ENCODE peak calls at places on chromosomes 2 and 18, in eight cellular contexts. I, W, P, R, X, O, Q and B are unnamed samples.

GRCh38 chr18:70195852-70196434 is 9.5 kb downstream of the RTTN start:
- DNase-seq in I (no peak), P (no peak), W (no peak), R (peak), O (peak), X (peak), Q (peak), B (peak)

GRCh38 chr18:27202771-27203170 is 17.7 kb upstream of the CHST9 start:
- DNase-seq in X (no peak), P (no peak), Q (no peak), W (no peak), I (no peak), O (no peak), R (no peak), B (no peak)

GRCh38 chr18:76428396-76429261 is 66.4 kb downstream of the ZNF516 start:
- DNase-seq in O (no peak), R (no peak), Q (no peak), X (no peak), W (no peak), P (peak), I (no peak), B (no peak)

GRCh38 chr2:3470166-3470651 is 49.1 kb downstream of the ADI1 start:
- DNase-seq in X (peak), I (no peak), Q (no peak), R (no peak), W (peak), P (peak), O (peak), B (no peak)

GRCh38 chr2:171792157-171792556 is 101.9 kb downstream of the SLC25A12 start:
- DNase-seq in X (no peak), Q (no peak), I (no peak), O (no peak), R (no peak), P (no peak), W (no peak), B (no peak)

GRCh38 chr2:232228332-232228731 is 150.2 kb upstream of the ALPP start:
- DNase-seq in Q (no peak), W (no peak), O (no peak), P (no peak), X (no peak), I (no peak), R (no peak), B (no peak)

GRCh38 chr18:2222270-2223185 is 348.8 kb downstream of the METTL4 start:
- DNase-seq in W (no peak), R (no peak), O (no peak), P (no peak), I (no peak), X (peak), Q (no peak), B (no peak)

GRCh38 chr18:79705272-79705671 is 25.7 kb downstream of the CTDP1 start:
- DNase-seq in O (no peak), Q (no peak), R (no peak), W (no peak), I (no peak), X (no peak), P (no peak), B (no peak)

GRCh38 chr2:144931976-144932375 is 412.1 kb upstream of the ZEB2 start:
- DNase-seq in R (no peak), O (no peak), X (no peak), P (no peak), Q (no peak), W (no peak), I (no peak), B (no peak)

GRCh38 chr18:31513189-31513907 is 15.4 kb downstream of the DSG2 start:
- DNase-seq in I (no peak), O (peak), X (peak), Q (no peak), R (no peak), P (no peak), W (no peak), B (no peak)

GRCh38 chr2:140895378-140895777 is 1235.4 kb downstream of the LRP1B start:
- DNase-seq in O (no peak), Q (no peak), X (no peak), I (no peak), W (no peak), P (no peak), R (no peak), B (peak)

GRCh38 chr2:72425996-72426395 is 278.3 kb upstream of the CYP26B1 start:
- DNase-seq in X (no peak), O (no peak), Q (no peak), W (no peak), R (no peak), I (no peak), P (no peak), B (no peak)

GRCh38 chr18:56294484-56295183 is 343.8 kb downstream of the TXNL1 start:
- DNase-seq in X (no peak), O (no peak), R (no peak), I (no peak), W (no peak), Q (no peak), P (no peak), B (no peak)

GRCh38 chr2:163008642-163009041 is 170.1 kb upstream of the KCNH7 start:
- DNase-seq in O (no peak), W (no peak), X (no peak), I (no peak), Q (no peak), P (no peak), R (no peak), B (no peak)

GRCh38 chr2:155010925-155011324 is 312.4 kb downstream of the KCNJ3 start:
- DNase-seq in Q (no peak), X (no peak), W (no peak), I (no peak), O (no peak), R (no peak), P (no peak), B (no peak)

GRCh38 chr2:52934354-52934898 is 833.2 kb upstream of the CHAC2 start:
- DNase-seq in O (peak), I (no peak), X (no peak), P (no peak), W (no peak), R (no peak), Q (no peak), B (no peak)

GRCh38 chr2:172339431-172340010 is 87.9 kb upstream of the ITGA6 start:
- DNase-seq in X (peak), W (no peak), R (no peak), O (peak), I (no peak), Q (no peak), P (no peak), B (no peak)

GRCh38 chr2:11953258-11953657 is 206.8 kb downstream of the LPIN1 start:
- DNase-seq in P (no peak), Q (no peak), W (no peak), I (no peak), X (no peak), R (no peak), O (no peak), B (no peak)

GRCh38 chr2:217075225-217075802 is 215.4 kb upstream of the TNP1 start:
- DNase-seq in O (peak), P (peak), I (no peak), Q (no peak), R (no peak), W (peak), X (no peak), B (no peak)

GRCh38 chr18:79738565-79739439 is 58.9 kb upstream of the KCNG2 start:
- DNase-seq in P (no peak), O (no peak), Q (no peak), X (no peak), I (no peak), R (no peak), W (no peak), B (no peak)

GRCh38 chr2:120844098-120844738 is 108.5 kb downstream of the GLI2 start:
- DNase-seq in X (no peak), P (no peak), W (no peak), R (no peak), O (no peak), I (no peak), Q (no peak), B (no peak)